ENCODE peak calls at places on chromosomes 4 and X, in seven cellular contexts. D, T, S, B, J, F and E are unnamed samples. For H3K9me3, the result is how much of the 10 kb centered on the place peaks cover.

GRCh38 chrX:35244088-35244741 is 301.6 kb downstream of the FAM47B start:
- DNase-seq in D (no peak), B (no peak), T (no peak), J (no peak), F (no peak), S (no peak), E (no peak)

GRCh38 chr4:159010563-159011260 is 92.2 kb upstream of the RAPGEF2 start:
- DNase-seq in B (no peak), J (peak), D (no peak), S (peak), F (no peak), T (peak), E (no peak)

GRCh38 chrX:119093991-119094741 is 21.4 kb downstream of the CT47C1 start:
- DNase-seq in T (no peak), J (no peak), F (no peak), D (no peak), B (no peak), S (no peak), E (no peak)

GRCh38 chrX:121581885-121582284 is 534.5 kb downstream of the GLUD2 start:
- DNase-seq in D (no peak), B (no peak), S (no peak), J (no peak), F (no peak), T (no peak), E (no peak)

GRCh38 chr4:107255114-107255513 is 219.0 kb upstream of the DKK2 start:
- DNase-seq in D (no peak), S (no peak), F (no peak), B (no peak), J (no peak), T (no peak), E (no peak)

GRCh38 chr4:145545538-145546224 is 64.0 kb downstream of the SMAD1 start:
- DNase-seq in J (no peak), F (no peak), S (peak), D (peak), B (no peak), T (no peak), E (no peak)

GRCh38 chrX:72245461-72246089 is 6.7 kb upstream of the ERCC6L start:
- DNase-seq in B (no peak), S (peak), F (peak), D (peak), J (peak), T (no peak), E (peak)

GRCh38 chr4:7890635-7891393 is 48.8 kb downstream of the AFAP1 start:
- DNase-seq in T (no peak), F (no peak), B (no peak), S (no peak), D (no peak), J (no peak), E (no peak)

GRCh38 chrX:124426273-124426672 is 79.9 kb downstream of the SH2D1A start:
- DNase-seq in S (no peak), J (no peak), F (no peak), D (no peak), B (no peak), T (no peak), E (no peak)

GRCh38 chrX:11309220-11309619 is 16.0 kb downstream of the AMELX start:
- DNase-seq in D (no peak), F (no peak), B (no peak), J (no peak), S (no peak), T (no peak), E (no peak)

GRCh38 chr4:13919021-13919441 is 291.5 kb upstream of the BOD1L1 start:
- DNase-seq in D (no peak), S (no peak), F (no peak), T (no peak), J (no peak), B (no peak), E (no peak)

GRCh38 chr4:25165916-25166315 is 5.7 kb upstream of the SEPSECS start:
- DNase-seq in B (no peak), J (no peak), D (no peak), F (no peak), T (no peak), S (no peak), E (no peak)

GRCh38 chr4:177380730-177381287 is 61.4 kb downstream of the AGA start:
- DNase-seq in F (no peak), B (no peak), S (no peak), D (peak), T (no peak), J (no peak), E (no peak)

GRCh38 chr4:48015216-48015615 is 1.3 kb downstream of the CNGA1 start:
- DNase-seq in D (no peak), T (no peak), J (no peak), B (no peak), S (no peak), F (no peak), E (no peak)

GRCh38 chr4:189124791-189125190 is 815.9 kb upstream of the FRG1 start:
- DNase-seq in F (no peak), D (no peak), B (no peak), T (no peak), J (no peak), S (no peak), E (no peak)

GRCh38 chrX:19613645-19614323 is 98.5 kb upstream of the MAP3K15 start:
- DNase-seq in S (no peak), D (no peak), F (no peak), B (no peak), T (no peak), J (peak), E (no peak)

GRCh38 chr4:140726776-140727500 is 29.2 kb downstream of the TBC1D9 start:
- DNase-seq in D (no peak), J (no peak), F (no peak), T (no peak), B (no peak), S (no peak), E (no peak)

GRCh38 chr4:1192493-1193205 is 20.3 kb upstream of the SPON2 start:
- DNase-seq in T (peak), D (peak), B (peak), F (peak), J (peak), S (peak), E (peak)

GRCh38 chr4:156749791-156750403 is 221.7 kb downstream of the PDGFC start:
- DNase-seq in J (no peak), T (no peak), B (no peak), D (no peak), F (no peak), S (no peak), E (no peak)

GRCh38 chr4:94615431-94615830 is 142.3 kb upstream of the BMPR1B start:
- DNase-seq in J (no peak), D (no peak), F (no peak), S (no peak), B (no peak), T (no peak), E (no peak)

GRCh38 chrX:42948723-42949122 is 170.8 kb upstream of the PPP1R2C start:
- DNase-seq in T (no peak), S (no peak), F (peak), D (no peak), B (no peak), J (no peak), E (no peak)

GRCh38 chr4:57044279-57044678 is 65.6 kb downstream of the POLR2B start:
- DNase-seq in D (no peak), T (no peak), B (no peak), F (no peak), S (no peak), J (no peak), E (no peak)

GRCh38 chrX:37060999-37061398 is 52.8 kb downstream of the FAM47C start:
- DNase-seq in J (no peak), T (no peak), D (no peak), S (no peak), F (peak), B (no peak), E (no peak)

GRCh38 chr4:113587156-113587555 is 174.4 kb downstream of the CAMK2D start:
- DNase-seq in S (no peak), J (no peak), T (no peak), D (no peak), F (no peak), B (no peak), E (no peak)

GRCh38 chr4:132642196-132642817 is 506.8 kb upstream of the PCDH10 start:
- DNase-seq in S (peak), J (no peak), B (no peak), F (peak), T (no peak), D (peak), E (no peak)

GRCh38 chr4:71206763-71207162 is 132.1 kb upstream of the SLC4A4 start:
- DNase-seq in D (no peak), S (no peak), T (no peak), F (no peak), J (no peak), B (no peak), E (no peak)

GRCh38 chrX:153226344-153227190 is 47.5 kb downstream of the MAGEA1 start:
- DNase-seq in T (no peak), B (no peak), D (peak), F (no peak), J (no peak), S (peak), E (no peak)

GRCh38 chr4:182806259-182807252 is 110.6 kb downstream of the DCTD start:
- DNase-seq in B (peak), J (peak), S (peak), T (peak), F (peak), D (peak), E (peak)

GRCh38 chr4:37561803-37562207 is 124.4 kb downstream of the RELL1 start:
- DNase-seq in F (no peak), S (no peak), D (no peak), T (no peak), B (no peak), J (no peak), E (no peak)

GRCh38 chrX:103170216-103170615 is 44.7 kb upstream of the BEX4 start:
- DNase-seq in T (no peak), S (no peak), J (no peak), D (no peak), F (no peak), B (no peak), E (no peak)

GRCh38 chr4:114040319-114041116 is 61.1 kb upstream of the ARSJ start:
- DNase-seq in F (peak), S (no peak), J (no peak), T (no peak), D (no peak), B (no peak), E (no peak)

GRCh38 chrX:97594825-97595224 is 711.1 kb downstream of the RPA4 start:
- DNase-seq in F (no peak), S (peak), D (no peak), B (no peak), J (no peak), T (no peak), E (no peak)

GRCh38 chr4:166153539-166153938 is 280.5 kb downstream of the TLL1 start:
- DNase-seq in J (no peak), T (no peak), D (peak), F (no peak), B (no peak), S (no peak), E (no peak)

GRCh38 chr4:94544811-94545210 is 93.1 kb downstream of the PDLIM5 start:
- DNase-seq in F (no peak), T (no peak), D (no peak), S (no peak), J (no peak), B (no peak), E (no peak)

GRCh38 chr4:41141910-41142309 is 72.4 kb downstream of the APBB2 start:
- DNase-seq in F (no peak), B (no peak), D (no peak), T (no peak), J (no peak), S (no peak), E (no peak)

GRCh38 chr4:25861951-25862410 is 807 bp downstream of the SEL1L3 start:
- DNase-seq in D (peak), T (no peak), F (no peak), J (peak), S (peak), B (no peak), E (peak)

GRCh38 chr4:20278195-20278594 is 26.5 kb downstream of the SLIT2 start:
- DNase-seq in F (no peak), B (no peak), J (no peak), T (no peak), D (no peak), S (no peak), E (no peak)

GRCh38 chr4:20272411-20272872 is 20.7 kb downstream of the SLIT2 start:
- DNase-seq in D (no peak), J (no peak), S (no peak), T (no peak), F (no peak), B (no peak), E (no peak)

GRCh38 chr4:20279381-20279780 is 27.7 kb downstream of the SLIT2 start:
- DNase-seq in J (no peak), F (no peak), B (no peak), D (no peak), S (no peak), T (no peak), E (no peak)

GRCh38 chr4:20273793-20274192 is 22.1 kb downstream of the SLIT2 start:
- DNase-seq in B (no peak), T (no peak), D (no peak), F (no peak), J (no peak), S (no peak), E (no peak)

GRCh38 chr4:20276848-20277247 is 25.1 kb downstream of the SLIT2 start:
- DNase-seq in S (no peak), J (no peak), T (no peak), B (no peak), D (no peak), F (no peak), E (no peak)
- TF ChIP-seq CTCF in S (no peak), J (no peak), T (no peak), B (no peak), D (no peak), F (no peak), E (no peak)

DNA sequence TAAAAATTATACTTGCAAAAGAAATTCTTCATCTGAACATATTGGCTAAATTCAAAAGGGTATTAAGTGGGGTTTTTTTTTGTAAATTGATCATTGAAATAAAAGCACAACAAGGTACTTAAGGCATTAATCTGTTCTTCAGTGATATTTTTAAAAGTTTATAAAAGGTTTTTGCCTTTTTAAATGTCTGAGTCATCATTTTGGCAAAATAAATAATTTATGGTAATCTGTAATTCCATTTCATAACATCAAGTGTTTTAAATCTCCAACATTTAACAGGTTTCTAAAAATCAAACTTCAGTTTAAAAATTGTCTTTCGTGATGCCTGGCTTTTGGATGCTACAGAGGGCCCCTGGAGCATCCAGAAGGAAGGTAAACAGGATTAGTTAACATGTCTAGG is 27.4 kb downstream of the NLRP2B start:
- DNase-seq in S (no peak), F (no peak), T (no peak), B (no peak), J (no peak), D (no peak), E (no peak)
- H3K9me3 ChIP-seq in S (under half), F (under half), T (under half), B (under half), J (under half), D (under half), E (under half)

GRCh38 chr4:170391066-170391754 is 301.5 kb upstream of the AADAT start:
- DNase-seq in J (no peak), S (no peak), B (no peak), D (no peak), T (no peak), F (no peak), E (no peak)

GRCh38 chr4:170386974-170387373 is 297.2 kb upstream of the AADAT start:
- DNase-seq in B (no peak), S (no peak), J (no peak), D (no peak), T (no peak), F (no peak), E (no peak)

GRCh38 chr4:170388255-170388654 is 298.5 kb upstream of the AADAT start:
- DNase-seq in B (no peak), S (no peak), T (no peak), D (no peak), F (no peak), J (no peak), E (no peak)

DNA sequence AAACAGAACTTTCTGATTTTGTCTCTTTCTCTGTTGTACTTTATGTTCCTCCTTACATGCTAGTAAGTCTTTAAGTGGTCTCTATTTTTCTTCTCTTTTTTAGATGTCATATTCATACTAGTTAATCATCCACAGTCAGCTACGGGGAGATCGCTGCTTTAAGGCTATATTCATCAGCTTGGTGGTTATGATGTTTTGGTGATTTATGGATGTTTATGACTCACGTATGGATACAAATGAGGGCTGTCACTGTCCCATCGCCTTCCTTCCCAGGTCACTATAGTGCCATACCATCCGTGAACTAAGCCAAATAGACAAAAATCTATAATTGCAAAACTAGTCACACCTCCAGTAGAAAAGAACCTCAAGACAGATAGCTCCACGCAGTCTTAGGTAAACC is 296.8 kb upstream of the AADAT start:
- DNase-seq in S (no peak), B (no peak), F (no peak), D (no peak), J (no peak), T (no peak), E (no peak)
- TF ChIP-seq CTCF in S (no peak), B (no peak), F (no peak), D (no peak), J (no peak), T (no peak), E (no peak)

DNA sequence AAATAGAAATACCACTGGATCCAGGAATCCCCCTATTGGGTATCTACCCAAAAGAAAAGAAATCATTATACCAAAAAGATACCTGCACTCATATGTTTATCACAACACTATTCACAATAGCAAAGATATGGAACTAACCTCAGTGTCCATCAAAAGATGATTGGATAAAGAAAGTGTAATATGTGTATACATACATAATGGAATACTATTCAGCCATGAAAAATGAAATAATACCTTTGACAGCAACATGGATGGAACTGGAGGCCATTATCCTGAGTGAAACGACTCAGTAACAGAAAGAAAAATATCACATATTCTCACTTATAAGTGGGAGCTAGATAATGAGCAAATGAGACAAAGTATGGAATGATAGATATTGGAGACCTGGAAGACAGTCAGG is 74.2 kb upstream of the TLR3 start:
- DNase-seq in J (no peak), F (no peak), S (no peak), D (no peak), B (no peak), T (no peak), E (no peak)
- H3K9me3 ChIP-seq in J (under half), F (under half), S (under half), D (under half), B (under half), T (under half), E (under half)

GRCh38 chr4:164009435-164009834 is 514.9 kb downstream of the TMA16 start:
- DNase-seq in J (no peak), B (no peak), F (no peak), S (no peak), D (no peak), T (no peak), E (no peak)

GRCh38 chr4:164011791-164012190 is 517.3 kb downstream of the TMA16 start:
- DNase-seq in B (no peak), S (no peak), T (no peak), F (no peak), D (no peak), J (no peak), E (no peak)

DNA sequence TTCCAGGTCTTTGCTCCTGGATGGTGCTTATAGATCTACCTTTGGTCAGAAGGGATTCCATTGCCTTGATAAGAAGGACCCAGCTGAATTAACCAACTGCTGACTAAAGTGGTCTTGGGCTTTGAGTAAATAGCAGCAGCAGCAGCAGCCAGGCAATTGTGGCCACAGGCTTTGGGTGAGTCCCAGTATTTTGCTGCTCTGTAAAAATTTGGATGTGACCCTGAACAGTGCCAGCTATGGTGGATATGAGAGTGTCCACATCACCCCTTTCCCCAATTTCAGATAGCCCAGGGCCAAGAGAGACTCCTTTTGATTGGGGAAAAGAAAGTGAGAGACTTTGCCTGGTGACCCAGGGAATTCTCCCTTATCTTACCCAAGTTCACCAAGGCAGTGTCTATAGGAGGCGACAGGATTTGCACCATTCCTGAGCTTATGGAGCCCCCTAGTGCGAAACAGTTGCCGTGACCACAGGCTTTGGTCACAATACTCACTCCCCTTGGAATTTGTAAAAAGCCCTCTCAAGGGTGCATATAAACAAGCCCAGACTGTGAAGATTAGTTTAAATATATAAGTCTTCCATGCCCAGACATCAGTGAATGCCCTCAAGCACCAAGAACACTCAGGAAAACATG is 518.0 kb downstream of the TMA16 start:
- DNase-seq in D (no peak), S (no peak), B (no peak), J (no peak), T (no peak), F (peak), E (peak)
- TF ChIP-seq CTCF in D (no peak), S (no peak), B (peak), J (no peak), T (no peak), F (peak), E (no peak)

DNA sequence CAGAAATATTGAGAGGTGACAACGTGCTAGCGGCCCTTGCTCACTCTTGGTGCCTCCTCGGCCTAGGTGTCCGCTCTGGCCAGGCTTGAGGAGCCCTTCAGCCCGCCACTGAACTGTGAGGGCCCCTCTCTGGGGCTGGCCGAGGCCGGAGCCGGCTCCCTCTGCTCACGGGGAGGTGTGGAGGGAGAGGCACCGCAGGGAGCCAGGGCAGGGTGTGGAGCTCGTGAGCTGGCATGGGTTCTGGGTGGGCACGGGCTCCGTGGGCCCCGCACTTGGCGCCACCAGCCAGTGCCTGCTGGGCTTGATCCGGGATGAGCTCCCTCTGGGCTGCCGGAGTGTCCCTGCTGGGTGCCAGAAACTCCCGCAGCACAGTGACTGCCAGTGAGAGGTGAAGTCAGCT is 16.0 kb upstream of the VAMP7 start:
- DNase-seq in J (no peak), T (no peak), B (no peak), D (no peak), S (no peak), F (no peak), E (no peak)
- H3K9me3 ChIP-seq in J (under half), T (under half), B (under half), D (under half), S (under half), F (under half), E (under half)